ENCODE peak calls at places on chromosome 17, in six cellular contexts. Q is ascending aorta, N is HCT116, U is tibial nerve, K is heart left ventricle, D is PC-3. A is an unnamed sample. For H3K9me3 and H3K4me1, the result is how much of the 10 kb centered on the place peaks cover.

GRCh38 chr17:6105608-6106007 is 35.4 kb downstream of the WSCD1 start:
- DNase-seq in Q (no peak), U (no peak), K (no peak), N (no peak), D (no peak), A (no peak)

GRCh38 chr17:9241371-9241712 is 220.0 kb downstream of the NTN1 start:
- DNase-seq in N (no peak), U (no peak), Q (peak), D (no peak), K (peak), A (no peak)

GRCh38 chr17:14116263-14117024 is 47.1 kb downstream of the COX10 start:
- DNase-seq in Q (no peak), U (no peak), D (no peak), N (no peak), K (no peak), A (no peak)

GRCh38 chr17:72634621-72635020 is 457.9 kb downstream of the SLC39A11 start:
- DNase-seq in U (no peak), K (no peak), D (peak), N (no peak), Q (no peak), A (no peak)

GRCh38 chr17:61980535-61980934 is 52.8 kb upstream of the INTS2 start:
- DNase-seq in U (no peak), N (no peak), K (no peak), Q (no peak), D (no peak), A (no peak)

GRCh38 chr17:79907855-79908254 is 68.6 kb upstream of the CBX4 start:
- DNase-seq in Q (no peak), N (no peak), K (no peak), D (no peak), U (no peak), A (no peak)

GRCh38 chr17:35082073-35082657 is 18.7 kb upstream of the RFFL start:
- DNase-seq in K (no peak), N (peak), D (peak), Q (no peak), U (no peak), A (peak)

GRCh38 chr17:61324540-61324868 is 75.1 kb upstream of the TBX2 start:
- DNase-seq in N (no peak), K (no peak), U (no peak), D (peak), Q (no peak), A (no peak)

GRCh38 chr17:50268632-50269287 is 5.5 kb upstream of the TMEM92 start:
- DNase-seq in N (no peak), Q (peak), U (no peak), D (no peak), K (no peak), A (peak)

GRCh38 chr17:48791128-48792032 is 25.6 kb downstream of the TTLL6 start:
- DNase-seq in K (peak), U (peak), Q (peak), N (peak), D (peak), A (peak)

GRCh38 chr17:76196675-76197074 is 43.6 kb downstream of the RNF157 start:
- DNase-seq in K (peak), N (no peak), U (peak), D (no peak), Q (no peak), A (no peak)

GRCh38 chr17:17507465-17508011 is 11.3 kb upstream of the RASD1 start:
- DNase-seq in D (no peak), N (no peak), Q (no peak), U (no peak), K (no peak), A (no peak)

GRCh38 chr17:81400154-81400938 is 5.1 kb downstream of the BAHCC1 start:
- DNase-seq in Q (no peak), U (no peak), K (no peak), D (peak), N (no peak), A (peak)

GRCh38 chr17:81939881-81940385 is 2.8 kb upstream of the PYCR1 start:
- DNase-seq in U (no peak), Q (peak), D (no peak), N (no peak), K (peak), A (no peak)

GRCh38 chr17:29116652-29117439 is 63.4 kb downstream of the MYO18A start:
- DNase-seq in N (no peak), U (peak), K (peak), Q (peak), D (peak), A (peak)

GRCh38 chr17:75241502-75241901 is 19.9 kb downstream of the GGA3 start:
- DNase-seq in D (no peak), N (no peak), U (no peak), Q (no peak), K (no peak), A (no peak)

GRCh38 chr17:29617125-29617480 is 5.6 kb downstream of the CORO6 start:
- DNase-seq in Q (peak), K (no peak), D (peak), U (no peak), N (peak), A (no peak)

GRCh38 chr17:68470959-68471358 is 13.7 kb upstream of the WIPI1 start:
- DNase-seq in D (no peak), K (no peak), U (no peak), Q (no peak), N (no peak), A (no peak)

GRCh38 chr17:47831934-47832327 is 461 bp downstream of the LRRC46 start:
- DNase-seq in Q (no peak), D (no peak), U (no peak), N (no peak), K (no peak), A (no peak)

GRCh38 chr17:48642059-48642842 is 16.1 kb upstream of the HOXB9 start:
- DNase-seq in Q (no peak), N (no peak), D (no peak), K (no peak), U (no peak), A (no peak)

GRCh38 chr17:9115446-9116265 is 94.3 kb downstream of the NTN1 start:
- DNase-seq in K (peak), N (no peak), Q (peak), U (peak), D (no peak), A (peak)

GRCh38 chr17:30352247-30352814 is 18.5 kb upstream of the TMIGD1 start:
- DNase-seq in K (no peak), U (no peak), D (no peak), Q (no peak), N (no peak), A (no peak)

GRCh38 chr17:17391575-17392370 is 85.0 kb upstream of the MED9 start:
- DNase-seq in Q (no peak), K (no peak), U (no peak), N (no peak), D (peak), A (no peak)

GRCh38 chr17:74862108-74862901 is 2.6 kb upstream of the GRIN2C start:
- DNase-seq in D (peak), U (peak), Q (peak), K (no peak), N (no peak), A (peak)

GRCh38 chr17:35577826-35578194 is 561 bp downstream of the PEX12 start:
- DNase-seq in Q (no peak), U (no peak), N (no peak), D (no peak), K (no peak), A (peak)

GRCh38 chr17:50208611-50209061 is 7.2 kb upstream of the COL1A1 start:
- DNase-seq in K (no peak), U (peak), N (no peak), D (no peak), Q (peak), A (no peak)

DNA sequence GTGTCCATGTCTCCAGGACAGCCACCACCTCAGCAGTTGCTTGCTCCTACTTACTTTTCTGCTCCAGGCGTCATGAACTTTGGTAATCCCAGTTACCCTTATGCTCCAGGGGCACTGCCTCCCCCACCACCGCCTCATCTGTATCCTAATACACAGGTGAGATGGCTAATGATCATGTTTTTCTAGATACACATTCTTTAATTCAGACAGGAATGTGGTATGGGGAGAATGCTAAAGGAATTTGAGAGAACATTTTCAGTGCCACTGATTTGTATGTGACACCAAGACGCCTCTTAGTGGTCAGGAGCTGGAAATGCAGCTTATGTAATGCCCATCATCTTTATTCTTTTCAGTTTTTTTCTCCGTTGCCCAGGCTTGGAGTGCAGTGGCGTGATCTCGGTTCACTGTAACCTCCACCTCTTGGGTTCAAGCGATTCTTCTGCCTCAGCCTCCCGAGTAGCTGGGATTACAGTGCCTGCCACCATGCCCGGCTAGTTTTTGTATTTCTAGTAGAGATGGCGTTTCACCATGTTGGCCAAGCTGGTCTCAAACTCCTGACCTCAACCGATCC is 8.9 kb upstream of the RAPGEFL1 start:
- DNase-seq in U (no peak), N (peak), D (peak), Q (no peak), K (peak), A (peak)
- H3K9me3 ChIP-seq in U (under half), N (under half), D (under half), Q (under half), K (under half), A (under half)

DNA sequence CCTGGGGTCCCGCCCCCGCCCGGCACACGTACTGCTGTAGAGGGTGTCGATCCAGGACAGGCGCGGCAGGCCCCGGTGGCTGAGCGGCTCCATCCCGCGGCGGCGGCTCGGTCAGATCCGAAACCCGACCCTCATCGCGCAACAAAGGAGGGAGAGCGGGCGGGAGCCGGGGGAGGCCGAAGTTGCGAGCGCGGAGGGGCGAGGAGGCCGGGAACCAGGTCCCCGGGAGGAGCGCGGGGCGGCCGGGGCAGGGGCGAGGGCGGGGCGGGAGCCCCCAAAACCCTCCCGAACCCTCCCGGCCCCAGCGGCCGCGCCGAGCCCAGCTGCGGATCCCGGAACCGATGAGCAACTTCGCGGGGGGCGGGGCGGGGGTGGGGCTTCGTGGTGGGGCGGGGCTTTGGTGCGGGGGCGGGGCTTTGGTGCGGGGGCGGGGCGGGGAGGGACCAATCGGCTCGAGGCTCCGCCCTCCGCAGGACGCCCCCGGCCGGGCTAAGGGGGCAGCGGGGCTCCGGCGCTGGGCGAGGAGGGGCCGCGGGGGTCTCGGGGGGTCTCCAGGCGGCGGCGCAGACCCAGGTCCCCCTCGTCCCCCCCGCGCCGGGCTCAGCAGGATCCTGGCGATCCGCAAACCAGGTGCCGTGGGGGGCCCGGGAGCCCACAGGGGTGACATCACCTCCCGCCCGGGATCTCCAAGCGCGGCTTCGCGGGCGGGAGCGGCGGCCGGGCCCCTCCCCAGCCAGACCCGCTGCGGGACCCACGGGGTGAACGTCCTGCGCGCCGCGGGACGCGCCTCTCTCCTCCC is at the start of gene ABR:
- DNase-seq in Q (peak), K (peak), D (no peak), U (no peak), N (no peak), A (peak)
- H3K4me1 ChIP-seq in Q (under half), K (under half), D (under half), U (half or more), N (under half), A (under half)

DNA sequence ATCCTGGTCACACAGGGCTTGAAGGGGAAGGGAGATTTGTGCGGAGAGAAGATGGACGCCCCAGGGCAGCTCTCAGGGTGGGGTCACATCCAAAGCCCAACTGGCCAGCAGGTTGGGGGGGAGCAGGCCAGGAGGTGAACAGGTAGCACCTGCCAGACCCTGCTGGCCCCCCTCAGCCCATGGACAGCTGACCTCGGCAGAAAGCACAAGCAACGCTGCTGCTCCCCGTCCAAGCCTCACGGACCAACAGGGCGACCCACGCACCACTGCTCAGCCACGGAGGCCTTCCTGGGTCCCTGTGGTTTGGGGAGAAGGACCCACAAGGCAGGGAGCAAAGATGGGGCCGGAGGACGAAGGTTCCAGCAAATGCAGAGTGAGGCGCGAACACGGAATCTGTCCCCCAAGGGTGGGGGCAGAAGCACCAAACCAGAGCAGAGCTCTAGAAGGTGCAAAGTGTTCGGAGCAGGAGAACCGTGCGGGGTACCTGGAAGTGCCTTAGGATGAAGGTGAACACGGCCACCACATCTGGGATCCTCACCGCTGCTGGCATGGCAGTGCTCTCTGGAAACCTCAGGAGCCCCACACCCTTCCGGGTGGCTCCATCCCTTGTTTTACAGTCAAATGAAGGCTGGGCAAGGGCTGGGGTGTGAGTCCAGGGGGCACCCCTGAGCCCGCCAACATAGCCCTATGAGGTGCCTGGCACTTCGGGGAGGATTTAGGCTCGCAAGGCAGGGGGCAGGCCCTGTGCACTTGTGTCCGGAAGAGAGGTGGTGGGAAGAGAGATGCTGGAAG is 17.9 kb downstream of the CEP295NL start:
- DNase-seq in U (no peak), K (no peak), N (no peak), D (no peak), Q (no peak), A (no peak)
- H3K4me3 ChIP-seq in U (peak), K (no peak), N (no peak), D (no peak), Q (no peak), A (peak)

DNA sequence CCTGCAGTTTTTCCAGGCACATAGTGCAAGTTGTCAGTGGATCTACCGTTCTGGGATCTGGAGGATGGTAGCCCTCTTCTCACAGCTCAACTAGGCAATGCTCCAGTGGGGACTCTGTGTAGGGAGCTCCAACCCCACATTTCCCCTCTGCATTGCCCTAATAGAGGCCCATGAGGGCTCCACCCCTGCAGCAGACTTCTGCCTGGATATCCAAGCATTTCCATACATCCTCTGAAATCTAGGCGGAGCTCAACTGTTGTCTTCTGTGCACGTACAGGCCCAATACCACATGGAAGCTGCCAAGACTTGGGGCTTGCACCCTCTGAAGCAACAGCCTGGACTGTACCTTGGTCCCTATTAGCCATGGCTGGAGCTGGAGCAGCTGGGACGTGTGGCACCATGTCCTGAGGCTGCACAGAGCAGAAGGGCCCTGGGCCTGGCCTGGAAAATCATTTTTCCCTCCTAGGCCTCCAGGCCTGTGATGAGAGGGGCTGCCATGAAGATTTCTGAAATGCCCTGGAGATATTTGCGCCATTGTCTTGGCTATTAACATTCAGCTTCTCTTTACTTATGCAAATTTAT is 10.9 kb upstream of the MILR1 start:
- DNase-seq in N (no peak), U (no peak), K (no peak), D (no peak), Q (no peak), A (no peak)
- H3K9me3 ChIP-seq in N (under half), U (under half), K (under half), D (under half), Q (under half), A (under half)

DNA sequence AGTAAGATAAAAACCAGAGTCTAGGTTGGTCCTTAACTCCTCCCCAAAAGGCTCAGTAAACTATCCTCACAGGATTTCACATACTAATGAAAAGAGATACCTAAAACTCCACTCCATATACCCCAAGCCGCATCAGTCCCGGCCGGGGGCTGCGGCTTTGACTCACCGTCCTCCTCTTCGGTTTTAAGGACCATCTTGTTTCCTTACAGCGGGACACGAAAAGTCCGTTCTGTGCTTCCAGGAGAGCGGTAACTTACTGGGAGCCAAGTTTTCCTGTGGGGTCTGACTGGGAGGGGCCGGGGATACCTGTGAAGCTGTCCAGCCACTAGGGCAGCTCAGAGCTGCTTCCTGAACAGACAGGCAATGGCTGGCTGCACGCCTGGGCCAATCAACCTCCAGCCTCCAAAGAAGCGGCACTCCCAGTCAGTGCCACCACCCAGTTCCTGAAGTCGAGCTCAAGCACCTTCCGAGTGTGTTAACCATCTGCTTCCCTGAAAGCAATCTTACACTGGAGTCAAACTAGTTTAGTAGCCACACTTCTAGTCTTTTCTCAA is 45.5 kb downstream of the CYTH1 start:
- DNase-seq in D (peak), N (peak), Q (peak), K (peak), U (peak), A (no peak)
- H3K4me1 ChIP-seq in D (under half), N (under half), Q (under half), K (under half), U (under half), A (under half)

GRCh38 chr17:32111141-32111771 is 31.0 kb upstream of the RHOT1 start:
- DNase-seq in D (peak), U (peak), K (peak), Q (peak), N (no peak), A (peak)
- H3K4me3 ChIP-seq in D (no peak), U (peak), K (no peak), Q (peak), N (no peak), A (no peak)

GRCh38 chr17:22467720-22468119 is 775.4 kb downstream of the KCNJ18 start:
- DNase-seq in K (no peak), N (no peak), Q (no peak), D (no peak), U (no peak), A (no peak)

GRCh38 chr17:22470411-22471175 is 778.3 kb downstream of the KCNJ18 start:
- DNase-seq in D (no peak), U (no peak), Q (no peak), N (no peak), K (no peak), A (no peak)

GRCh38 chr17:22464041-22464440 is 771.7 kb downstream of the KCNJ18 start:
- DNase-seq in K (no peak), U (no peak), D (no peak), N (no peak), Q (no peak), A (no peak)

GRCh38 chr17:22469941-22470340 is 777.6 kb downstream of the KCNJ18 start:
- DNase-seq in N (no peak), U (no peak), D (no peak), K (no peak), Q (no peak), A (no peak)

GRCh38 chr17:22469101-22469880 is 777.0 kb downstream of the KCNJ18 start:
- DNase-seq in Q (no peak), D (no peak), K (no peak), N (no peak), U (no peak), A (no peak)
- H3K9me3 ChIP-seq in Q (under half), D (under half), K (under half), N (under half), U (under half), A (under half)

A was measured in adipocyte.